ENCODE peak calls at places on chromosomes 11 and 22, in five cellular contexts. One of them, this sample, is unnamed. For H3K27me3, the result is how much of the 10 kb centered on the place peaks cover.

GRCh38 chr11:1209371-1210057 is 13.4 kb upstream of the MUC5B start:
- DNase-seq in CD4-positive, alpha-beta memory T cell: no peak
- DNase-seq in IMR-90: no peak
- DNase-seq in aorta: no peak
- DNase-seq in PC-3: no peak
- DNase-seq in this sample: peak

GRCh38 chr11:72598901-72599300 is 75.3 kb downstream of the PDE2A start:
- DNase-seq in IMR-90: peak
- DNase-seq in CD4-positive, alpha-beta memory T cell: no peak
- DNase-seq in PC-3: peak
- DNase-seq in aorta: no peak
- DNase-seq in this sample: no peak

GRCh38 chr11:77879218-77879617 is 58.3 kb downstream of the AAMDC start:
- DNase-seq in IMR-90: peak
- DNase-seq in aorta: peak
- DNase-seq in CD4-positive, alpha-beta memory T cell: no peak
- DNase-seq in PC-3: no peak
- DNase-seq in this sample: no peak

GRCh38 chr11:57644748-57645715 is 4.7 kb downstream of the YPEL4 start:
- DNase-seq in IMR-90: peak
- DNase-seq in PC-3: peak
- DNase-seq in aorta: peak
- DNase-seq in CD4-positive, alpha-beta memory T cell: peak
- DNase-seq in this sample: peak

GRCh38 chr22:24067587-24068376 is 56.7 kb downstream of the CABIN1 start:
- DNase-seq in IMR-90: no peak
- DNase-seq in PC-3: no peak
- DNase-seq in aorta: no peak
- DNase-seq in CD4-positive, alpha-beta memory T cell: no peak
- DNase-seq in this sample: peak

GRCh38 chr11:41826129-41826528 is 366.7 kb upstream of the LRRC4C start:
- DNase-seq in PC-3: no peak
- DNase-seq in aorta: no peak
- DNase-seq in CD4-positive, alpha-beta memory T cell: no peak
- DNase-seq in IMR-90: no peak
- DNase-seq in this sample: no peak

GRCh38 chr11:20647976-20648565 is 21.3 kb upstream of the NELL1 start:
- DNase-seq in CD4-positive, alpha-beta memory T cell: peak
- DNase-seq in IMR-90: peak
- DNase-seq in aorta: no peak
- DNase-seq in PC-3: peak
- DNase-seq in this sample: no peak

GRCh38 chr11:75532200-75532972 is 6.6 kb upstream of the GDPD5 start:
- DNase-seq in PC-3: peak
- DNase-seq in aorta: peak
- DNase-seq in CD4-positive, alpha-beta memory T cell: peak
- DNase-seq in IMR-90: peak
- DNase-seq in this sample: peak

GRCh38 chr11:86876716-86877234 is 76.4 kb downstream of the PRSS23 start:
- DNase-seq in aorta: no peak
- DNase-seq in CD4-positive, alpha-beta memory T cell: no peak
- DNase-seq in PC-3: no peak
- DNase-seq in IMR-90: no peak
- DNase-seq in this sample: no peak

GRCh38 chr11:73387594-73388021 is 11.4 kb downstream of the RELT start:
- DNase-seq in aorta: no peak
- DNase-seq in PC-3: no peak
- DNase-seq in IMR-90: no peak
- DNase-seq in CD4-positive, alpha-beta memory T cell: no peak
- DNase-seq in this sample: no peak

GRCh38 chr11:17741487-17741886 is 6.9 kb downstream of the KCNC1 start:
- DNase-seq in IMR-90: no peak
- DNase-seq in CD4-positive, alpha-beta memory T cell: no peak
- DNase-seq in PC-3: no peak
- DNase-seq in aorta: no peak
- DNase-seq in this sample: no peak
- H3K27me3 ChIP-seq in IMR-90: under half
- H3K27me3 ChIP-seq in CD4-positive, alpha-beta memory T cell: under half
- H3K27me3 ChIP-seq in PC-3: under half
- H3K27me3 ChIP-seq in aorta: under half
- H3K27me3 ChIP-seq in this sample: under half

DNA sequence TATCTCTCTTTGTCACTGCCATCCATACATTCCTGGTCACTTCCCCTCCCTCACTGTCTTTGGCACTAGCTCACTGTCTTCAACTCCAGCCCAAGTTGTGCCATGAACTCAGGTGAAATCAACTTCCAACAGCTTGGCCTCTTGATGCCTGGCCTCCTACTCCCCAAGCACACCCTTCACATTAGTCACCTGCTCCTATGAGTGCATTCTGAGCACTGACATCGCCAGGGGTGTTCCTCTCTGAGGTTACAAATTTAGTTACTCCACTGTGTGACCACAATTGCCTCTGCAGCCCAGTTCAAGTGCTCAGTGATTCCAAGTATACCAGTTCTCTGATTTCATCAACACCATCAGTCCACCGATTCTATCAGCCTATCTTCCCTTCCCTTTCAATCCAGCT is 10.8 kb downstream of the DRD2 start:
- DNase-seq in CD4-positive, alpha-beta memory T cell: no peak
- DNase-seq in IMR-90: no peak
- DNase-seq in aorta: no peak
- DNase-seq in PC-3: peak
- DNase-seq in this sample: no peak
- H3K27me3 ChIP-seq in CD4-positive, alpha-beta memory T cell: under half
- H3K27me3 ChIP-seq in IMR-90: under half
- H3K27me3 ChIP-seq in aorta: under half
- H3K27me3 ChIP-seq in PC-3: under half
- H3K27me3 ChIP-seq in this sample: under half

GRCh38 chr22:41978732-41979131 is 9.5 kb downstream of the SEPTIN3 start:
- DNase-seq in IMR-90: no peak
- DNase-seq in aorta: no peak
- DNase-seq in CD4-positive, alpha-beta memory T cell: no peak
- DNase-seq in PC-3: no peak
- DNase-seq in this sample: no peak

GRCh38 chr22:41976070-41976901 is 7.0 kb downstream of the SEPTIN3 start:
- DNase-seq in CD4-positive, alpha-beta memory T cell: peak
- DNase-seq in IMR-90: no peak
- DNase-seq in PC-3: no peak
- DNase-seq in aorta: no peak
- DNase-seq in this sample: no peak

GRCh38 chr22:41974691-41975290 is 5.5 kb downstream of the SEPTIN3 start:
- DNase-seq in PC-3: no peak
- DNase-seq in aorta: no peak
- DNase-seq in CD4-positive, alpha-beta memory T cell: no peak
- DNase-seq in IMR-90: no peak
- DNase-seq in this sample: no peak

GRCh38 chr22:41975299-41976069 is 6.2 kb downstream of the SEPTIN3 start:
- DNase-seq in CD4-positive, alpha-beta memory T cell: no peak
- DNase-seq in IMR-90: no peak
- DNase-seq in aorta: no peak
- DNase-seq in PC-3: no peak
- DNase-seq in this sample: no peak

DNA sequence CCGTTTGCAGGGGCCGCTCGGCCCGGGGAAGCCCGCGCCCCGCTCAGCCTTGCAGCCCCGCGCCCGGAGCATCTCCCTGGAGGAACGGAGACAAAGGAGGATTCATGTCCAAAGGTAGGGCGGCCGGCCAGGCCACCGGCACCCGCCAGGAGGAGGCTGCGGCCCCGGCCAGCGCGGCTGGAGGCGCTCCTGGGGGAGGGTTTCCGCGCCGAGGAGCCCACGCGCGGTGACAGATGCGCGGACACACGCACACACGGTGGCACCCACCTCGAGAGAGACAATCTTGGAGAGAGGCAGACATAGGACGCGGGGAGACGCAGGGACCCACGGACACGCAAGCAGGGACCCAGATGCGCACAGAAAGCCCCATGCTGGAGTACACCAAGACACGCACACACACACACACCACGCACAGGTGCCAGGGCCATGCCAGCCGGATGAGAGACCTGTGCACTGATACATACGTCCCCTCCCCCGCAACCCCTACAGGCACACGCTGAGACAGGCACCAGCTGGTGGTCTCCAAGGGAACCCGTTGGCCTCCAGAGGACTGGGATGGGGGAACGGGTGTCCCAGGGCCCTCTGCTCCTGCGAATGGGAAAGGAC is 7.8 kb downstream of the SEPTIN3 start:
- DNase-seq in aorta: no peak
- DNase-seq in IMR-90: no peak
- DNase-seq in CD4-positive, alpha-beta memory T cell: no peak
- DNase-seq in PC-3: no peak
- DNase-seq in this sample: peak
- H3K27me3 ChIP-seq in aorta: under half
- H3K27me3 ChIP-seq in IMR-90: half or more
- H3K27me3 ChIP-seq in CD4-positive, alpha-beta memory T cell: under half
- H3K27me3 ChIP-seq in PC-3: under half
- H3K27me3 ChIP-seq in this sample: under half

DNA sequence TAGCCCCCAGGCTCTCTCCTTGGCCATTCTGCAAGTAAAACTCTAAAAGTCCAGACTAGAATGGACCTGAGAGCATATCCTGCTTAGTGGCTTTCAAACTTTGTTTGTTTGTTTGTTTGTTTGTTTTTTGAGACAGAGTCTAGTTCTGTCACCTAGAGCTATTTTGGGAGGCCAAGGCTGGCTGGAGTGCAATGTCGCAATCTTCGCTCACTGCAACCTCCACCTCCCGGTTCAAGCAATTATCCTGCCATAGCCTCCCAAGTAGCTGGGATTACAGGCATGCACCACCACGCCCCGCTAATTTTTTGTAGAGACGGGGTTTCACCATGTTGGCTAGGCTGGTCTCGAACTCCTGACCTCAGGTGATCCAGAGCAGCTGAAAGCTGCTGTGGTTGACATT is 28.9 kb downstream of the DAGLA start:
- DNase-seq in PC-3: no peak
- DNase-seq in CD4-positive, alpha-beta memory T cell: no peak
- DNase-seq in aorta: no peak
- DNase-seq in IMR-90: no peak
- DNase-seq in this sample: no peak
- H3K27me3 ChIP-seq in PC-3: under half
- H3K27me3 ChIP-seq in CD4-positive, alpha-beta memory T cell: under half
- H3K27me3 ChIP-seq in aorta: under half
- H3K27me3 ChIP-seq in IMR-90: under half
- H3K27me3 ChIP-seq in this sample: under half

GRCh38 chr11:70729949-70730348 is 331.6 kb downstream of the CTTN start:
- DNase-seq in PC-3: no peak
- DNase-seq in IMR-90: no peak
- DNase-seq in aorta: no peak
- DNase-seq in CD4-positive, alpha-beta memory T cell: no peak
- DNase-seq in this sample: no peak

GRCh38 chr11:70725272-70725671 is 326.9 kb downstream of the CTTN start:
- DNase-seq in IMR-90: no peak
- DNase-seq in CD4-positive, alpha-beta memory T cell: no peak
- DNase-seq in aorta: no peak
- DNase-seq in PC-3: no peak
- DNase-seq in this sample: no peak

GRCh38 chr11:70727899-70728620 is 329.7 kb downstream of the CTTN start:
- DNase-seq in CD4-positive, alpha-beta memory T cell: no peak
- DNase-seq in aorta: no peak
- DNase-seq in IMR-90: no peak
- DNase-seq in PC-3: no peak
- DNase-seq in this sample: no peak

GRCh38 chr11:70727021-70727420 is 328.7 kb downstream of the CTTN start:
- DNase-seq in IMR-90: no peak
- DNase-seq in CD4-positive, alpha-beta memory T cell: no peak
- DNase-seq in PC-3: no peak
- DNase-seq in aorta: no peak
- DNase-seq in this sample: no peak

DNA sequence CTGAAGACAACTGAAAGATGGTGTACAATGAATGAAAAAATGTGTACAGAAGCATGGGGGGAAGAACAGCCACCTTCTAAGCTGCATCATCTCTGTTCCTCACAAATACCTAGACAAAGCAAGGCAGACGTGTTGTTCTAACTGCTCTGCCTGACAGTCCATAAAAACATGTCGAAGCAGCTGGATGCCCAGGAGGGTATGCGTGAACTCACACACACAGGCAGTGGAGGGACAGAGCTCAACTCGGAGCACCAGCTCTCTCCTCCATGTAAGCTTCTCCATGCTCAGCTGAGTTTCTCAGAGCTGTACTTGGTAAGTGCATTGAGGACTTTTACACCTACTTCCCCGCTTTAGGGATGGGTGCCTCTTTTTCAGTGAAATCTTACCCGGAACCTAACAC is 327.5 kb downstream of the CTTN start:
- DNase-seq in aorta: no peak
- DNase-seq in PC-3: no peak
- DNase-seq in IMR-90: no peak
- DNase-seq in CD4-positive, alpha-beta memory T cell: no peak
- DNase-seq in this sample: no peak
- H3K27me3 ChIP-seq in aorta: under half
- H3K27me3 ChIP-seq in PC-3: under half
- H3K27me3 ChIP-seq in IMR-90: under half
- H3K27me3 ChIP-seq in CD4-positive, alpha-beta memory T cell: under half
- H3K27me3 ChIP-seq in this sample: under half

GRCh38 chr11:124753624-124754023 is 1.6 kb upstream of the VSIG2 start:
- DNase-seq in IMR-90: no peak
- DNase-seq in CD4-positive, alpha-beta memory T cell: no peak
- DNase-seq in PC-3: no peak
- DNase-seq in aorta: no peak
- DNase-seq in this sample: no peak
- H3K27me3 ChIP-seq in IMR-90: under half
- H3K27me3 ChIP-seq in CD4-positive, alpha-beta memory T cell: under half
- H3K27me3 ChIP-seq in PC-3: under half
- H3K27me3 ChIP-seq in aorta: under half
- H3K27me3 ChIP-seq in this sample: under half

GRCh38 chr22:48209473-48210271 is 1447.2 kb downstream of the TBC1D22A start:
- DNase-seq in CD4-positive, alpha-beta memory T cell: no peak
- DNase-seq in IMR-90: no peak
- DNase-seq in aorta: peak
- DNase-seq in PC-3: no peak
- DNase-seq in this sample: no peak

GRCh38 chr22:48210812-48211211 is 1448.4 kb downstream of the TBC1D22A start:
- DNase-seq in PC-3: no peak
- DNase-seq in IMR-90: no peak
- DNase-seq in CD4-positive, alpha-beta memory T cell: no peak
- DNase-seq in aorta: no peak
- DNase-seq in this sample: no peak

GRCh38 chr22:48208894-48209293 is 1446.4 kb downstream of the TBC1D22A start:
- DNase-seq in IMR-90: no peak
- DNase-seq in CD4-positive, alpha-beta memory T cell: no peak
- DNase-seq in aorta: no peak
- DNase-seq in PC-3: no peak
- DNase-seq in this sample: no peak

GRCh38 chr22:48217596-48217995 is 1455.1 kb downstream of the TBC1D22A start:
- DNase-seq in IMR-90: no peak
- DNase-seq in aorta: no peak
- DNase-seq in CD4-positive, alpha-beta memory T cell: no peak
- DNase-seq in PC-3: no peak
- DNase-seq in this sample: no peak

DNA sequence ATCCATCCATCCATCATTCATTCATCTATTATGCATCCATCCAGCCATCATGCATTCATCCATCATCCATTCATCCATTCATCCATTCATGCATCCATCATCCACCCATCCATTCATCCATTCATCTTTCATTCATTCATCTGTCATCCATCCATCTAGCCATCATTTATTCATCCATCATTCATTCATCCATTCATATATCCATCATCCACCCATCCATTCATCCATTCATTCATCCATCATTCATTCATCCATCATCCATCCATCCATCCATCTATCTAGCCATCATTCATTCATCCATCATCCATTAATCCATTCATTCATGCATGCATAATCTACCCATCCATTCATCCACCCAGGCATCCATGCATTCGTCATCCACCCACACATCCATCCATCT is 1450.3 kb downstream of the TBC1D22A start:
- DNase-seq in IMR-90: no peak
- DNase-seq in PC-3: no peak
- DNase-seq in aorta: no peak
- DNase-seq in CD4-positive, alpha-beta memory T cell: no peak
- DNase-seq in this sample: no peak
- H3K27me3 ChIP-seq in IMR-90: under half
- H3K27me3 ChIP-seq in PC-3: under half
- H3K27me3 ChIP-seq in aorta: under half
- H3K27me3 ChIP-seq in CD4-positive, alpha-beta memory T cell: under half
- H3K27me3 ChIP-seq in this sample: under half